ENCODE peak calls at places on chromosomes 16 and 17, in four cellular contexts. Z is endothelial cell; A is stimulated activated CD4-positive, alpha-beta T cell treated with anti-CD3 and anti-CD28 coated beads, TNF-alpha, amount 100 ng/mL, for 48 hours; J is NCI-H2081. R is an unnamed sample.

GRCh38 chr16:81863630-81864352 is 84.7 kb downstream of the PLCG2 start:
- DNase-seq in A (no peak), Z (no peak), J (peak), R (no peak)

GRCh38 chr17:82005701-82006348 is 16.9 kb downstream of the CENPX start:
- DNase-seq in J (no peak), A (no peak), Z (no peak), R (no peak)

GRCh38 chr17:65730711-65731169 is 169.3 kb upstream of the AXIN2 start:
- DNase-seq in J (no peak), Z (no peak), A (no peak), R (no peak)

GRCh38 chr17:47733414-47734288 is 615 bp downstream of the TBX21 start:
- DNase-seq in Z (no peak), A (no peak), J (no peak), R (no peak)

GRCh38 chr17:36935681-36936454 is 1.4 kb upstream of the LHX1 start:
- DNase-seq in A (no peak), J (no peak), Z (no peak), R (no peak)

GRCh38 chr16:30633526-30633925 is 17.2 kb upstream of the PRR14 start:
- DNase-seq in Z (no peak), A (no peak), J (no peak), R (no peak)

GRCh38 chr16:71337631-71338030 is 20.9 kb upstream of the CALB2 start:
- DNase-seq in J (no peak), A (no peak), Z (no peak), R (no peak)

GRCh38 chr16:81795193-81795592 is 16.1 kb downstream of the PLCG2 start:
- DNase-seq in A (no peak), J (no peak), Z (no peak), R (no peak)

GRCh38 chr16:46690281-46691178 is 1.1 kb downstream of the ORC6 start:
- DNase-seq in A (no peak), Z (peak), J (no peak), R (peak)

GRCh38 chr17:81926451-81927144 is 937 bp downstream of the MAFG start:
- DNase-seq in A (no peak), Z (peak), J (peak), R (peak)

GRCh38 chr16:56614549-56614991 is 6.2 kb downstream of the MT2A start:
- DNase-seq in J (no peak), Z (no peak), A (no peak), R (no peak)

GRCh38 chr17:33874617-33875060 is 380.4 kb upstream of the CCL2 start:
- DNase-seq in J (no peak), A (no peak), Z (no peak), R (peak)

GRCh38 chr16:61148930-61149329 is 887.3 kb downstream of the CDH8 start:
- DNase-seq in A (no peak), Z (no peak), J (no peak), R (no peak)

GRCh38 chr17:45108595-45109521 is 23.5 kb downstream of the PLCD3 start:
- DNase-seq in A (no peak), Z (no peak), J (no peak), R (no peak)

GRCh38 chr17:17048106-17048505 is 5.8 kb downstream of the MPRIP start:
- DNase-seq in A (no peak), J (no peak), Z (no peak), R (no peak)

GRCh38 chr16:30004811-30005242 is 6.0 kb downstream of the DOC2A start:
- DNase-seq in A (no peak), J (peak), Z (no peak), R (no peak)

GRCh38 chr16:17887963-17888362 is 417.2 kb upstream of the XYLT1 start:
- DNase-seq in Z (no peak), A (no peak), J (no peak), R (no peak)